ENCODE peak calls at places on chromosomes 3 and 15, in eight cellular contexts. P, A, Y, W, Z, N, G and H are unnamed samples. For H3K36me3, the result is how much of the 10 kb centered on the place peaks cover.

GRCh38 chr3:39064646-39065045 is 12.8 kb downstream of the WDR48 start:
- DNase-seq in Z (no peak), N (no peak), P (no peak), G (no peak), Y (no peak), A (no peak), W (no peak), H (no peak)

GRCh38 chr3:179196098-179196497 is 47.9 kb downstream of the PIK3CA start:
- DNase-seq in A (no peak), G (peak), N (no peak), Y (no peak), P (no peak), W (no peak), Z (no peak), H (no peak)

GRCh38 chr15:46567968-46568367 is 933.1 kb downstream of the SQOR start:
- DNase-seq in N (no peak), Z (no peak), G (no peak), A (no peak), P (no peak), W (no peak), Y (no peak), H (no peak)

GRCh38 chr3:44318929-44319328 is 19.6 kb upstream of the TCAIM start:
- DNase-seq in P (peak), W (no peak), A (no peak), Y (no peak), G (no peak), Z (no peak), N (no peak), H (no peak)

GRCh38 chr3:25661694-25662455 is 2.8 kb downstream of the TOP2B start:
- DNase-seq in P (no peak), G (no peak), Y (no peak), Z (no peak), N (no peak), W (no peak), A (no peak), H (no peak)

GRCh38 chr15:49415171-49415570 is 7.9 kb upstream of the FGF7 start:
- DNase-seq in N (no peak), A (no peak), Z (no peak), G (no peak), W (no peak), P (no peak), Y (no peak), H (no peak)

GRCh38 chr15:90698629-90699028 is 18.5 kb upstream of the BLM start:
- DNase-seq in Y (no peak), P (no peak), G (no peak), Z (no peak), N (no peak), W (peak), A (no peak), H (no peak)

GRCh38 chr3:153624310-153625030 is 462.4 kb downstream of the RAP2B start:
- DNase-seq in P (no peak), A (no peak), G (no peak), W (no peak), N (no peak), Y (no peak), Z (no peak), H (no peak)

GRCh38 chr3:134768845-134769244 is 26.2 kb upstream of the EPHB1 start:
- DNase-seq in A (no peak), G (no peak), P (no peak), Z (no peak), Y (no peak), N (peak), W (no peak), H (no peak)

GRCh38 chr15:74817370-74817737 is 4.7 kb downstream of the LMAN1L start:
- DNase-seq in G (peak), N (no peak), Z (peak), W (no peak), A (no peak), Y (no peak), P (peak), H (peak)

GRCh38 chr15:78292219-78292618 is 7.2 kb downstream of the SKIC8 start:
- DNase-seq in W (no peak), Y (no peak), P (no peak), G (no peak), Z (no peak), N (no peak), A (no peak), H (no peak)

GRCh38 chr3:48247401-48247807 is 6.5 kb downstream of the ZNF589 start:
- DNase-seq in Y (no peak), Z (no peak), A (no peak), P (no peak), W (no peak), N (no peak), G (peak), H (no peak)

GRCh38 chr15:81809543-81809942 is 236.3 kb downstream of the MEX3B start:
- DNase-seq in Z (no peak), G (no peak), A (no peak), Y (no peak), W (no peak), P (peak), N (no peak), H (no peak)

GRCh38 chr3:126132751-126133511 is 47.5 kb downstream of the ALDH1L1 start:
- DNase-seq in N (no peak), G (no peak), P (peak), Y (peak), A (peak), Z (peak), W (peak), H (no peak)

GRCh38 chr15:88779944-88780343 is 23.3 kb upstream of the ACAN start:
- DNase-seq in N (no peak), W (no peak), G (no peak), A (no peak), Y (no peak), P (no peak), Z (no peak), H (no peak)

GRCh38 chr15:62138124-62138523 is 27.0 kb downstream of the C2CD4B start:
- DNase-seq in Z (no peak), P (no peak), W (no peak), G (peak), N (no peak), A (no peak), Y (no peak), H (no peak)

GRCh38 chr15:85702321-85703230 is 92.1 kb downstream of the KLHL25 start:
- DNase-seq in Y (no peak), P (peak), A (no peak), Z (no peak), N (no peak), G (no peak), W (no peak), H (no peak)

GRCh38 chr3:133474251-133474801 is 74.5 kb downstream of the BFSP2 start:
- DNase-seq in P (peak), A (no peak), N (no peak), Y (no peak), G (no peak), Z (peak), W (no peak), H (peak)

GRCh38 chr15:50909044-50909342 is 510 bp downstream of the AP4E1 start:
- DNase-seq in W (no peak), P (no peak), Y (no peak), N (no peak), A (no peak), G (peak), Z (no peak), H (no peak)

GRCh38 chr3:55441499-55441898 is 45.6 kb downstream of the WNT5A start:
- DNase-seq in W (no peak), N (no peak), P (no peak), A (no peak), Y (no peak), Z (no peak), G (no peak), H (no peak)

GRCh38 chr3:109071349-109072142 is 46.4 kb downstream of the MORC1 start:
- DNase-seq in Z (no peak), P (peak), G (peak), Y (no peak), A (no peak), W (no peak), N (no peak), H (no peak)

GRCh38 chr3:99319961-99320360 is 318.4 kb upstream of the COL8A1 start:
- DNase-seq in A (no peak), W (no peak), Y (no peak), N (no peak), G (peak), Z (no peak), P (no peak), H (no peak)

GRCh38 chr15:95679847-95680582 is 650.5 kb upstream of the NR2F2 start:
- DNase-seq in N (no peak), Z (no peak), Y (no peak), P (no peak), A (no peak), G (no peak), W (no peak), H (peak)

GRCh38 chr3:150736316-150736719 is 26.7 kb downstream of the SIAH2 start:
- DNase-seq in W (no peak), N (no peak), G (peak), A (no peak), Y (no peak), P (no peak), Z (no peak), H (no peak)

GRCh38 chr3:150495563-150496168 is 50.6 kb downstream of the SERP1 start:
- DNase-seq in Y (no peak), Z (no peak), G (peak), N (no peak), A (no peak), W (no peak), P (peak), H (no peak)

GRCh38 chr3:197224034-197224444 is 74.4 kb downstream of the DLG1 start:
- DNase-seq in A (no peak), P (peak), N (no peak), G (peak), W (no peak), Z (no peak), Y (no peak), H (no peak)

GRCh38 chr3:172708905-172709775 is 1.7 kb downstream of the NCEH1 start:
- DNase-seq in Y (no peak), N (no peak), W (no peak), Z (no peak), P (no peak), G (peak), A (no peak), H (no peak)

GRCh38 chr3:182445576-182445975 is 347.7 kb upstream of the ATP11B start:
- DNase-seq in P (peak), G (no peak), Z (no peak), N (no peak), Y (no peak), A (no peak), W (no peak), H (no peak)

GRCh38 chr15:37102315-37103021 is 2.1 kb upstream of the MEIS2 start:
- DNase-seq in Z (no peak), G (no peak), Y (no peak), W (no peak), P (peak), N (no peak), A (no peak), H (no peak)

GRCh38 chr3:64460877-64461276 is 226.9 kb downstream of the ADAMTS9 start:
- DNase-seq in N (no peak), W (no peak), A (no peak), P (no peak), Y (no peak), G (no peak), Z (no peak), H (no peak)

GRCh38 chr15:22831473-22831872 is 7.0 kb upstream of the NIPA2 start:
- DNase-seq in P (no peak), A (no peak), Y (no peak), Z (no peak), N (no peak), G (no peak), W (no peak), H (no peak)

GRCh38 chr3:186760141-186760813 is 23.1 kb upstream of the EIF4A2 start:
- DNase-seq in N (no peak), Z (no peak), Y (no peak), P (no peak), W (no peak), G (peak), A (no peak), H (no peak)

GRCh38 chr3:60764870-60765269 is 486.4 kb downstream of the FHIT start:
- DNase-seq in P (no peak), W (no peak), N (no peak), A (no peak), G (no peak), Y (no peak), Z (no peak), H (no peak)

GRCh38 chr15:98785796-98786581 is 137.7 kb downstream of the IGF1R start:
- DNase-seq in G (no peak), Y (no peak), W (no peak), A (no peak), P (peak), N (no peak), Z (no peak), H (no peak)
- H3K27ac ChIP-seq in G (no peak), Y (no peak), W (no peak), A (no peak), P (peak), N (no peak), Z (no peak), H (peak)

GRCh38 chr3:127177226-127177625 is 15.7 kb upstream of the PRR23E start:
- DNase-seq in W (no peak), Z (no peak), P (no peak), N (peak), Y (no peak), G (no peak), A (no peak), H (no peak)
- TF ChIP-seq CTCF in W (peak), Z (peak), P (peak), N (no peak), Y (no peak), G (no peak), A (no peak), H (peak)

GRCh38 chr3:49278548-49278947 is 1.5 kb upstream of the C3orf62 start:
- DNase-seq in G (no peak), Y (no peak), A (no peak), Z (no peak), N (no peak), P (no peak), W (no peak), H (no peak)

GRCh38 chr3:49279376-49279775 is 2.3 kb upstream of the C3orf62 start:
- DNase-seq in Z (no peak), G (peak), N (no peak), A (no peak), P (no peak), Y (no peak), W (no peak), H (peak)

DNA sequence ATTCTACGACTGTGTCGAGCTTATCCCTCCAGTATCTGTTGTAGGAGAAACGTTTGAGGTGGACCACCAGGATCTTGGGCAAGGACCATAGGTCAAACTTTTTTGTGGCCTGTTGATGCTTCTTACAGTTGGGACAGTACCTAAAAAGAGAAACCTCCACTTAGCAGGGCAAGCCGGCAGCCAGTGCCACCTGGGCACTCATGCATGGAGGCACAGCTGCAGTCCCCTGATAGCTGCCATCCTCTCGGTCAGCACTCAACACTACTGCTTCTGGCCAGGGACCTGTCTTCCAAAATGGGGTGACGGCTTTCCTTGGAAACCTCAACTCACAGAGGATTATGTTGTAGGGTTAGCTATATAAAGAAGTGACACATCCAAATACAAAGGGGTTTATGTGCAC is 7.0 kb upstream of the C3orf62 start:
- DNase-seq in A (no peak), Z (no peak), Y (no peak), W (no peak), P (no peak), G (no peak), N (no peak), H (no peak)
- H3K36me3 ChIP-seq in A (under half), Z (half or more), Y (half or more), W (half or more), P (under half), G (under half), N (under half), H (under half)

GRCh38 chr3:143824675-143825074 is 23.6 kb downstream of the SLC9A9 start:
- DNase-seq in N (no peak), W (no peak), P (no peak), G (no peak), A (no peak), Z (no peak), Y (no peak), H (no peak)
- H3K27ac ChIP-seq in N (no peak), W (no peak), P (no peak), G (no peak), A (no peak), Z (no peak), Y (no peak), H (no peak)